ENCODE peak calls at places on chromosomes 16 and 17, in ten cellular contexts. X is kidney epithelial cell, V is RWPE1, L is neural crest cell, Q is esophagus squamous epithelium, P is WTC11, Z is ascending aorta, D is heart right ventricle, W is progenitor cell of endocrine pancreas, S is HFF-Myc. T is an unnamed sample.

GRCh38 chr17:73595068-73595865 is 49.0 kb downstream of the SDK2 start:
- DNase-seq in X (no peak), V (peak; percentile 49), L (peak; percentile 71), Q (no peak), P (peak; percentile 85), Z (no peak), D (peak; percentile 54), W (peak; percentile 34), S (no peak), T (peak; percentile 86)

GRCh38 chr16:80260906-80261311 is 279.9 kb upstream of the DYNLRB2 start:
- DNase-seq in X (no peak), V (no peak), L (no peak), Q (no peak), P (no peak), Z (no peak), D (no peak), W (no peak), S (no peak), T (no peak)

GRCh38 chr17:27782791-27783206 is 17.5 kb downstream of the NOS2 start:
- DNase-seq in X (no peak), V (no peak), L (no peak), Q (no peak), P (no peak), Z (no peak), D (peak; percentile 36), W (no peak), S (no peak), T (no peak)

GRCh38 chr17:41737680-41738023 is 3.2 kb upstream of the HAP1 start:
- DNase-seq in X (no peak), V (no peak), L (no peak), Q (no peak), P (no peak), Z (no peak), D (no peak), W (no peak), S (no peak), T (no peak)

GRCh38 chr17:48194097-48194550 is 86.6 kb downstream of the SNX11 start:
- DNase-seq in X (peak; percentile 75), V (no peak), L (no peak), Q (no peak), P (no peak), Z (no peak), D (no peak), W (no peak), S (no peak), T (no peak)

GRCh38 chr16:66335704-66336329 is 30.7 kb upstream of the CDH5 start:
- DNase-seq in X (no peak), V (no peak), L (no peak), Q (no peak), P (no peak), Z (no peak), D (peak; percentile 64), W (no peak), S (no peak), T (no peak)

GRCh38 chr16:25235991-25236390 is 19.2 kb downstream of the AQP8 start:
- DNase-seq in X (no peak), V (no peak), L (no peak), Q (no peak), P (no peak), Z (no peak), D (no peak), W (no peak), S (no peak), T (no peak)

GRCh38 chr17:39660011-39660360 is 5.2 kb upstream of the TCAP start:
- DNase-seq in X (no peak), V (no peak), L (no peak), Q (no peak), P (no peak), Z (no peak), D (no peak), W (no peak), S (no peak), T (no peak)

GRCh38 chr17:27362503-27362902 is 68.6 kb downstream of the WSB1 start:
- DNase-seq in X (no peak), V (no peak), L (no peak), Q (no peak), P (no peak), Z (no peak), D (no peak), W (no peak), S (no peak), T (no peak)

GRCh38 chr16:58138852-58139251 is 9.7 kb upstream of the CFAP20 start:
- DNase-seq in X (no peak), V (no peak), L (no peak), Q (no peak), P (no peak), Z (no peak), D (no peak), W (no peak), S (no peak), T (no peak)

DNA sequence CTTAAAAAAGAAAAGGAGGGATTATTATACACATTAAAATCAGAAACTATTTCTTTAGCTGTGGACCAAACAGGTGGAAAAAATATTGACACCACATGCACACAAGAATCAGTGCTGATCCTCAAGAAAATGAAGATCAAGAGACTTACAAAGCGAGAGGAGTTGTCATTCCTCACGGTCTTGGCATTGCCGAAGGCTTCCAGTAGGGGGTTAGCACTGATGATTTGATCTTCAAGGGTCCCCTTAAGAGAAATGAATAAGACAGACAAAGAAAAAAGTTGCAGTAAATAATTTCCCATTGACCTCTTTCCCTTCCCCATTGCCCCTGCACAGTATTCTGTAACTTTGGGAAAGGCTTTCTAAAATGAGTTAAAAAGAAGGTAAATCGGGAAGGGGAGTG is 6.0 kb downstream of the MYH4 start:
- DNase-seq in X (no peak), V (no peak), L (no peak), Q (no peak), P (peak; percentile 20), Z (no peak), D (no peak), W (no peak), S (no peak), T (no peak)
- TF ChIP-seq CTCF in X (no peak), V (no peak), L (no peak), Q (no peak), P (no peak), Z (no peak), D (no peak), W (peak; percentile 32), S (no peak), T (no peak)

GRCh38 chr16:4290236-4290830 is 17.5 kb upstream of the TFAP4 start:
- DNase-seq in X (no peak), V (peak; percentile 50), L (no peak), Q (no peak), P (no peak), Z (no peak), D (no peak), W (no peak), S (no peak), T (no peak)
- TF ChIP-seq CTCF in X (peak; percentile 47), V (peak; percentile 49), L (no peak), Q (no peak), P (no peak), Z (no peak), D (no peak), W (no peak), S (peak; percentile 37), T (no peak)

DNA sequence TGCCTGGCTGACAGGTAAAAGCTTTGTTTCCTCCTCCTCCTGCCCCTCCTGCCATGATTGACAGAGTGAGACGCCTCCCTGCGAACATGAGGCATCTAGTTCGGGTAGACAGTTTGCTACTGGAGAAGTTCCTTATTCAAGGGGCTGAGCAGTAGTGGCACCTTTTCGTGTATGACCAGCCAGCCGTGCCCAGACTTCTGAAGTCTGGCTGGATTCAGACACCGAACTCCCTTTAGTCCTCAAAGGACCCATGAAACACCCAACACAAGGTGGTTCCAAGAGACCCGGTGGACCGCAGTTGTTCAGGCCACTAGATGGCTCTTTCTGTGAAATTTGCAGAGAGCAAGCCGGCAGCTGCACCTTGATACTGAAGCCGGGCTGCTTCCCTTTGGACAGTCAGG is 192.8 kb downstream of the XYLT1 start:
- DNase-seq in X (no peak), V (no peak), L (peak; percentile 9), Q (no peak), P (peak; percentile 62), Z (no peak), D (no peak), W (no peak), S (no peak), T (no peak)
- TF ChIP-seq CTCF in X (peak; percentile 17), V (no peak), L (peak; percentile 55), Q (no peak), P (no peak), Z (peak; percentile 35), D (peak; percentile 55), W (peak; percentile 46), S (peak; percentile 45), T (peak; percentile 49)

GRCh38 chr16:87778830-87779579 is 13.2 kb upstream of the KLHDC4 start:
- DNase-seq in X (peak; percentile 76), V (peak; percentile 68), L (peak; percentile 95), Q (peak; percentile 50), P (peak; percentile 97), Z (peak; percentile 76), D (peak; percentile 88), W (peak; percentile 88), S (peak; percentile 85), T (peak; percentile 53)
- TF ChIP-seq CTCF in X (peak; percentile 99), V (peak; percentile 91), L (peak; percentile 99), Q (peak; percentile 99), P (peak; percentile 97), Z (peak; percentile 94), D (peak; percentile 97), W (peak; percentile 99), S (peak; percentile 75), T (peak; percentile 95)

GRCh38 chr17:71229036-71229435 is 891.8 kb upstream of the SOX9 start:
- DNase-seq in X (no peak), V (no peak), L (no peak), Q (no peak), P (no peak), Z (no peak), D (no peak), W (no peak), S (no peak), T (no peak)
- TF ChIP-seq CTCF in X (no peak), V (no peak), L (no peak), Q (no peak), P (no peak), Z (no peak), D (no peak), W (no peak), S (no peak), T (no peak)

GRCh38 chr17:16013943-16014407 is 14.4 kb downstream of the TTC19 start:
- DNase-seq in X (no peak), V (peak; percentile 64), L (peak; percentile 13), Q (no peak), P (no peak), Z (no peak), D (no peak), W (no peak), S (peak; percentile 65), T (no peak)
- TF ChIP-seq CTCF in X (peak; percentile 66), V (peak; percentile 52), L (peak; percentile 60), Q (peak; percentile 17), P (peak; percentile 29), Z (peak; percentile 31), D (peak; percentile 48), W (peak; percentile 56), S (peak; percentile 62), T (no peak)

DNA sequence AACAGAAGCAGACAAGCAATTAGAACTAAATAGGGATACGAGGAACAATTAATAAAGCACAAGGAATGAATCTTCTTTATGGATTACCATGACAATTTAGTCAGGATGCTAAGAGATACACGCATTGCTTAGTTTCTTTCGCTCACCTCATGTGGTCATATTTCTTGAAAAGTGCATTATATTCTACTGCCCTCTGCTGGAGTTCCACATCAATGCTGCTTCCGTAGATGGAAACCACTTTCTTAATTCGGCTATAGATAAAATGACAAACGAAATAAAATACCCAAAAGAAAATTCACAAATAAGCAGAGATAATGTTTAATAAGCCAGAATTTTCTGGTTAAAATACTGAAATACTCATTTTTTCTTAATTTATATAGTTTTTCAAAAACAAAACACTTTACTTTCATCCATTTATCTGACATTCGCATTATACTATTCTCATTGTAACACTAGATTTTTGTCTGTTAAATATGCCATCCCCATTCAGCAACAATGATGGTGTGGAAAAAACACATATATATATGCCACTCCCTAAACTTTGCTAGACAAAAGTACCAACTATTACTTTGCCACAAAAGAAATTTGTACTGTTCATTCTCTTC is 22.0 kb upstream of the PHLPP2 start:
- DNase-seq in X (no peak), V (peak; percentile 34), L (no peak), Q (no peak), P (no peak), Z (no peak), D (no peak), W (no peak), S (no peak), T (no peak)
- TF ChIP-seq CTCF in X (peak; percentile 79), V (peak; percentile 67), L (peak; percentile 80), Q (no peak), P (peak; percentile 30), Z (peak; percentile 70), D (peak; percentile 75), W (peak; percentile 78), S (peak; percentile 67), T (peak; percentile 86)

T was measured in D721Med.